ENCODE peak calls at places on chromosomes 7 and 10, in five cellular contexts. One of them, this sample, is unnamed.

GRCh38 chr10:23035569-23035968 is 59.8 kb upstream of the MSRB2 start:
- DNase-seq in HFF-Myc: no peak
- DNase-seq in psoas muscle: no peak
- DNase-seq in AG10803: no peak
- DNase-seq in A549: no peak
- DNase-seq in this sample: no peak

GRCh38 chr10:91313761-91314520 is 93.5 kb downstream of the PCGF5 start:
- DNase-seq in AG10803: peak
- DNase-seq in psoas muscle: no peak
- DNase-seq in HFF-Myc: peak
- DNase-seq in A549: no peak
- DNase-seq in this sample: peak

GRCh38 chr7:105230486-105230885 is 158.2 kb downstream of the SRPK2 start:
- DNase-seq in A549: no peak
- DNase-seq in psoas muscle: no peak
- DNase-seq in AG10803: no peak
- DNase-seq in HFF-Myc: no peak
- DNase-seq in this sample: no peak

GRCh38 chr10:28685717-28686116 is 8.4 kb downstream of the BAMBI start:
- DNase-seq in psoas muscle: no peak
- DNase-seq in A549: no peak
- DNase-seq in HFF-Myc: no peak
- DNase-seq in AG10803: no peak
- DNase-seq in this sample: peak

GRCh38 chr10:119348516-119349240 is 141.3 kb downstream of the GRK5 start:
- DNase-seq in A549: no peak
- DNase-seq in AG10803: peak
- DNase-seq in HFF-Myc: no peak
- DNase-seq in psoas muscle: peak
- DNase-seq in this sample: peak

GRCh38 chr10:48456361-48456804 is 148.5 kb downstream of the ARHGAP22 start:
- DNase-seq in psoas muscle: peak
- DNase-seq in A549: no peak
- DNase-seq in HFF-Myc: no peak
- DNase-seq in AG10803: peak
- DNase-seq in this sample: peak

GRCh38 chr10:65751896-65752295 is 1173.9 kb upstream of the LRRTM3 start:
- DNase-seq in A549: no peak
- DNase-seq in psoas muscle: no peak
- DNase-seq in HFF-Myc: no peak
- DNase-seq in AG10803: no peak
- DNase-seq in this sample: no peak

GRCh38 chr10:118926018-118926417 is 103.5 kb upstream of the NANOS1 start:
- DNase-seq in AG10803: no peak
- DNase-seq in psoas muscle: no peak
- DNase-seq in A549: no peak
- DNase-seq in HFF-Myc: no peak
- DNase-seq in this sample: no peak

GRCh38 chr7:55432937-55433784 is 68.0 kb downstream of the LANCL2 start:
- DNase-seq in A549: peak
- DNase-seq in HFF-Myc: no peak
- DNase-seq in AG10803: peak
- DNase-seq in psoas muscle: no peak
- DNase-seq in this sample: peak

GRCh38 chr7:10181996-10182395 is 791.7 kb upstream of the PHF14 start:
- DNase-seq in HFF-Myc: no peak
- DNase-seq in A549: no peak
- DNase-seq in AG10803: no peak
- DNase-seq in psoas muscle: no peak
- DNase-seq in this sample: no peak

GRCh38 chr7:25314729-25315267 is 86.5 kb upstream of the NPVF start:
- DNase-seq in A549: no peak
- DNase-seq in AG10803: no peak
- DNase-seq in HFF-Myc: no peak
- DNase-seq in psoas muscle: no peak
- DNase-seq in this sample: peak

GRCh38 chr7:159143780-159144755 is 599 bp downstream of the VIPR2 start:
- DNase-seq in AG10803: no peak
- DNase-seq in A549: no peak
- DNase-seq in psoas muscle: peak
- DNase-seq in HFF-Myc: no peak
- DNase-seq in this sample: no peak

GRCh38 chr10:91345716-91346115 is 64.4 kb upstream of the HECTD2 start:
- DNase-seq in AG10803: no peak
- DNase-seq in psoas muscle: no peak
- DNase-seq in HFF-Myc: no peak
- DNase-seq in A549: no peak
- DNase-seq in this sample: no peak

GRCh38 chr10:31765546-31765945 is 163.1 kb downstream of the ARHGAP12 start:
- DNase-seq in psoas muscle: no peak
- DNase-seq in AG10803: peak
- DNase-seq in A549: no peak
- DNase-seq in HFF-Myc: no peak
- DNase-seq in this sample: no peak

GRCh38 chr10:132607491-132607890 is 69.9 kb downstream of the INPP5A start:
- DNase-seq in psoas muscle: no peak
- DNase-seq in A549: no peak
- DNase-seq in AG10803: no peak
- DNase-seq in HFF-Myc: no peak
- DNase-seq in this sample: no peak

GRCh38 chr7:132270517-132270916 is 305.8 kb downstream of the PLXNA4 start:
- DNase-seq in psoas muscle: no peak
- DNase-seq in HFF-Myc: no peak
- DNase-seq in AG10803: no peak
- DNase-seq in A549: no peak
- DNase-seq in this sample: peak

GRCh38 chr7:127437772-127438330 is 45.3 kb upstream of the ZNF800 start:
- DNase-seq in HFF-Myc: peak
- DNase-seq in AG10803: peak
- DNase-seq in psoas muscle: no peak
- DNase-seq in A549: no peak
- DNase-seq in this sample: peak

GRCh38 chr10:6232225-6232807 is 29.6 kb downstream of the PFKFB3 start:
- DNase-seq in psoas muscle: no peak
- DNase-seq in A549: no peak
- DNase-seq in HFF-Myc: no peak
- DNase-seq in AG10803: no peak
- DNase-seq in this sample: no peak

GRCh38 chr7:50229964-50230363 is 74.6 kb upstream of the IKZF1 start:
- DNase-seq in A549: no peak
- DNase-seq in HFF-Myc: no peak
- DNase-seq in psoas muscle: no peak
- DNase-seq in AG10803: no peak
- DNase-seq in this sample: no peak

GRCh38 chr7:19491821-19492452 is 216.9 kb downstream of the POLR1F start:
- DNase-seq in psoas muscle: no peak
- DNase-seq in AG10803: peak
- DNase-seq in HFF-Myc: peak
- DNase-seq in A549: peak
- DNase-seq in this sample: peak

GRCh38 chr7:75892634-75893272 is 13.9 kb downstream of the RHBDD2 start:
- DNase-seq in A549: no peak
- DNase-seq in psoas muscle: peak
- DNase-seq in AG10803: peak
- DNase-seq in HFF-Myc: no peak
- DNase-seq in this sample: peak

GRCh38 chr7:4702961-4703512 is 20.9 kb downstream of the FOXK1 start:
- DNase-seq in HFF-Myc: no peak
- DNase-seq in A549: no peak
- DNase-seq in psoas muscle: no peak
- DNase-seq in AG10803: no peak
- DNase-seq in this sample: no peak

GRCh38 chr7:129262333-129262732 is 37.5 kb downstream of the AHCYL2 start:
- DNase-seq in HFF-Myc: no peak
- DNase-seq in AG10803: no peak
- DNase-seq in psoas muscle: no peak
- DNase-seq in A549: no peak
- DNase-seq in this sample: peak

GRCh38 chr10:79386637-79387465 is 39.6 kb downstream of the PPIF start:
- DNase-seq in psoas muscle: no peak
- DNase-seq in HFF-Myc: no peak
- DNase-seq in AG10803: no peak
- DNase-seq in A549: no peak
- DNase-seq in this sample: no peak

GRCh38 chr10:33365314-33365713 is 30.8 kb upstream of the NRP1 start:
- DNase-seq in HFF-Myc: no peak
- DNase-seq in AG10803: no peak
- DNase-seq in A549: no peak
- DNase-seq in psoas muscle: no peak
- DNase-seq in this sample: no peak

GRCh38 chr7:93043393-93043985 is 74.3 kb downstream of the SAMD9 start:
- DNase-seq in psoas muscle: peak
- DNase-seq in AG10803: peak
- DNase-seq in A549: no peak
- DNase-seq in HFF-Myc: peak
- DNase-seq in this sample: peak

GRCh38 chr10:88525371-88526079 is 57.6 kb downstream of the RNLS start:
- DNase-seq in psoas muscle: no peak
- DNase-seq in AG10803: peak
- DNase-seq in A549: peak
- DNase-seq in HFF-Myc: peak
- DNase-seq in this sample: peak

GRCh38 chr10:132802694-132803320 is 16.9 kb upstream of the NKX6-2 start:
- DNase-seq in HFF-Myc: no peak
- DNase-seq in psoas muscle: peak
- DNase-seq in A549: no peak
- DNase-seq in AG10803: no peak
- DNase-seq in this sample: no peak

GRCh38 chr7:116354171-116354545 is 143.8 kb downstream of the TES start:
- DNase-seq in HFF-Myc: no peak
- DNase-seq in A549: no peak
- DNase-seq in psoas muscle: no peak
- DNase-seq in AG10803: peak
- DNase-seq in this sample: peak

DNA sequence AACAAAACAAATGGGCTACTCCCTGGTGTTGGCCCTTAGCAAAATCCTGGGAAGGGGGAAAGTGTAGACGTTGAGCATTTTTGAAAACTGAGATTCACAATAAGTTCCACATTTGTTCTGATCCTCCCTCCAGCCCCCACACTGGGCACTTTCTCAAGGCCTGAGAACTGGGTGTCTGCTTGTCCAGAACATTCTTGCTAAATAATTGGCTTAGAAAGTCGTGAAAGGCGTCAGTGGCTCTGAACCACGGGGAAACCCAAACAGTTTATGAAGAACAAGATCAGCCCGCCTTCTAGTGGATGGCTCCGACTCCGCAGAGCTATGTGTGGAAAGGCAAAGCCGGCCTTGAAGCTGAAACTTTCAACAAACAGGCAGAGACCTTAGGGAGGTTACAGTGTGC is 370.1 kb downstream of the PRPF18 start:
- DNase-seq in A549: no peak
- DNase-seq in HFF-Myc: no peak
- DNase-seq in psoas muscle: peak
- DNase-seq in AG10803: peak
- DNase-seq in this sample: peak
- TF ChIP-seq CTCF in A549: no peak
- TF ChIP-seq CTCF in HFF-Myc: peak
- TF ChIP-seq CTCF in psoas muscle: peak
- TF ChIP-seq CTCF in AG10803: peak
- TF ChIP-seq CTCF in this sample: peak

GRCh38 chr10:89526396-89526795 is 9.0 kb downstream of the SLC16A12 start:
- DNase-seq in HFF-Myc: no peak
- DNase-seq in psoas muscle: no peak
- DNase-seq in AG10803: peak
- DNase-seq in A549: no peak
- DNase-seq in this sample: no peak
- H3K4me3 ChIP-seq in HFF-Myc: no peak
- H3K4me3 ChIP-seq in psoas muscle: no peak
- H3K4me3 ChIP-seq in AG10803: no peak
- H3K4me3 ChIP-seq in A549: no peak
- H3K4me3 ChIP-seq in this sample: no peak

DNA sequence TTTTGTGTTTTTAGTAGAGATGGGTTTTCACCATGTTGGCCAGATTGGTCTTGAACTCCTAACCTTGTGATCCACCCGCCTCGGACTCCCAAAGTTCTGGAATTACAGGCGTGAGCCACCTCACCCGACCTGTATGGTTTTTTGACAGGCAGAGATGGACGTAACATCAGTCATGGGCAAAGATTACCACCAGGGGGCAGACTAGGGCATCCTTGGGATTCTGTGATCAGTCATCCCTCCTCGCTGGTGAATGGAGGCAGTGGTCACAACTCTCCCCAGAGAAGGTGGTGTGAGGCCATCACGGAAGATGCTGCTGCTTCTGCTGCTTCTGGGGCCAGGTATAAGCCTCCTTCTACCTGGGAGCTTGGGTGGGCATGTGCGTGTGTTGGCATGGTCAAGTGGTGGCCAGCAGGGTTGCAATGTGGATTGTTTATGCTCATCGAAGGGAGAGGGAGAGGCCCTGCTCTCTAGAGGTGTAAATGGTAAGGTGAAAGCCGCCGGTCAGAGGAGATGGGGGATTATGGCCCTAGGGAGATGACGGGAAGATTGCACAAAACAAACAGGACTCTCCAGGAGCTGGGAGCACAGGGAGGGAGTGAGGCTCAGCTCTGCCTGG is 122.7 kb upstream of the PRSS1 start:
- DNase-seq in A549: peak
- DNase-seq in HFF-Myc: peak
- DNase-seq in psoas muscle: peak
- DNase-seq in AG10803: peak
- DNase-seq in this sample: no peak
- TF ChIP-seq CTCF in A549: peak
- TF ChIP-seq CTCF in HFF-Myc: peak
- TF ChIP-seq CTCF in psoas muscle: peak
- TF ChIP-seq CTCF in AG10803: peak
- TF ChIP-seq CTCF in this sample: peak

GRCh38 chr10:93074597-93075368 is 1.1 kb downstream of the CYP26A1 start:
- DNase-seq in AG10803: no peak
- DNase-seq in A549: no peak
- DNase-seq in psoas muscle: no peak
- DNase-seq in HFF-Myc: no peak
- DNase-seq in this sample: no peak
- H3K4me3 ChIP-seq in AG10803: no peak
- H3K4me3 ChIP-seq in A549: peak
- H3K4me3 ChIP-seq in psoas muscle: peak
- H3K4me3 ChIP-seq in HFF-Myc: peak
- H3K4me3 ChIP-seq in this sample: no peak

GRCh38 chr7:35971133-35971995 is 170.5 kb downstream of the SEPTIN7 start:
- DNase-seq in AG10803: no peak
- DNase-seq in HFF-Myc: no peak
- DNase-seq in psoas muscle: no peak
- DNase-seq in A549: no peak
- DNase-seq in this sample: no peak
- TF ChIP-seq CTCF in AG10803: no peak
- TF ChIP-seq CTCF in HFF-Myc: no peak
- TF ChIP-seq CTCF in psoas muscle: peak
- TF ChIP-seq CTCF in A549: peak
- TF ChIP-seq CTCF in this sample: no peak